ENCODE peak calls at places on chromosome 18, in nine cellular contexts. S, R, A, C, G, V, O, K and J are unnamed samples.

GRCh38 chr18:78934003-78934402 is 45.6 kb upstream of the SALL3 start:
- DNase-seq in S (no peak), R (no peak), A (no peak), C (no peak), G (peak), V (no peak), O (no peak), K (no peak), J (no peak)

GRCh38 chr18:79382681-79383387 is 12.9 kb upstream of the NFATC1 start:
- DNase-seq in S (no peak), R (no peak), A (peak), C (no peak), G (peak), V (no peak), O (no peak), K (no peak), J (no peak)

GRCh38 chr18:69495338-69495737 is 94.7 kb downstream of the DOK6 start:
- DNase-seq in S (no peak), R (no peak), A (no peak), C (no peak), G (no peak), V (no peak), O (no peak), K (no peak), J (no peak)

GRCh38 chr18:63155910-63156773 is 163.4 kb downstream of the BCL2 start:
- DNase-seq in S (no peak), R (no peak), A (no peak), C (no peak), G (no peak), V (no peak), O (no peak), K (no peak), J (no peak)

GRCh38 chr18:61892683-61893303 is at the start of gene RNF152:
- DNase-seq in S (peak), R (peak), A (peak), C (peak), G (peak), V (peak), O (peak), K (peak), J (no peak)

GRCh38 chr18:21727740-21728139 is 12.9 kb upstream of the MIB1 start:
- DNase-seq in S (no peak), R (no peak), A (no peak), C (peak), G (no peak), V (no peak), O (no peak), K (no peak), J (no peak)

GRCh38 chr18:45856526-45856925 is 31.1 kb downstream of the SIGLEC15 start:
- DNase-seq in S (no peak), R (no peak), A (no peak), C (no peak), G (no peak), V (no peak), O (no peak), K (no peak), J (no peak)

GRCh38 chr18:32974421-32975165 is 201.8 kb upstream of the KLHL14 start:
- DNase-seq in S (no peak), R (no peak), A (no peak), C (no peak), G (no peak), V (no peak), O (no peak), K (no peak), J (no peak)

GRCh38 chr18:40911582-40912254 is 1043.3 kb upstream of the PIK3C3 start:
- DNase-seq in S (no peak), R (no peak), A (no peak), C (no peak), G (no peak), V (no peak), O (no peak), K (no peak), J (no peak)

GRCh38 chr18:31723998-31724711 is 36.5 kb downstream of the SLC25A52 start:
- DNase-seq in S (peak), R (no peak), A (peak), C (no peak), G (peak), V (no peak), O (peak), K (no peak), J (no peak)

GRCh38 chr18:74631242-74632087 is 33.8 kb downstream of the ZNF407 start:
- DNase-seq in S (no peak), R (peak), A (no peak), C (no peak), G (no peak), V (no peak), O (peak), K (no peak), J (no peak)

GRCh38 chr18:33051397-33051796 is 278.6 kb upstream of the KLHL14 start:
- DNase-seq in S (no peak), R (no peak), A (no peak), C (peak), G (no peak), V (no peak), O (no peak), K (no peak), J (no peak)

GRCh38 chr18:34976899-34977786 is 64.1 kb upstream of the MAPRE2 start:
- DNase-seq in S (peak), R (peak), A (peak), C (peak), G (peak), V (peak), O (peak), K (peak), J (peak)

GRCh38 chr18:23827681-23828080 is 138.4 kb downstream of the LAMA3 start:
- DNase-seq in S (no peak), R (no peak), A (no peak), C (no peak), G (no peak), V (no peak), O (no peak), K (peak), J (no peak)

GRCh38 chr18:43180814-43181213 is 65.3 kb upstream of the RIT2 start:
- DNase-seq in S (no peak), R (no peak), A (no peak), C (no peak), G (no peak), V (no peak), O (no peak), K (no peak), J (no peak)

GRCh38 chr18:76058146-76058545 is 436.9 kb downstream of the ZNF516 start:
- DNase-seq in S (no peak), R (no peak), A (no peak), C (no peak), G (no peak), V (no peak), O (no peak), K (peak), J (no peak)

GRCh38 chr18:47679864-47680263 is 250.6 kb downstream of the SMAD2 start:
- DNase-seq in S (no peak), R (no peak), A (no peak), C (no peak), G (no peak), V (no peak), O (no peak), K (no peak), J (no peak)

GRCh38 chr18:13584826-13585225 is 141.5 kb downstream of the FAM210A start:
- DNase-seq in S (no peak), R (no peak), A (no peak), C (no peak), G (no peak), V (no peak), O (no peak), K (no peak), J (no peak)

GRCh38 chr18:2459886-2460285 is 111.4 kb downstream of the METTL4 start:
- DNase-seq in S (no peak), R (no peak), A (no peak), C (no peak), G (no peak), V (no peak), O (no peak), K (no peak), J (no peak)

GRCh38 chr18:49878567-49878966 is 65.2 kb upstream of the ACAA2 start:
- DNase-seq in S (no peak), R (peak), A (no peak), C (no peak), G (no peak), V (no peak), O (no peak), K (no peak), J (no peak)

GRCh38 chr18:9823805-9824473 is 61.8 kb upstream of the TXNDC2 start:
- DNase-seq in S (no peak), R (no peak), A (peak), C (no peak), G (no peak), V (no peak), O (no peak), K (peak), J (no peak)

GRCh38 chr18:22044474-22045220 is 124.7 kb upstream of the GATA6 start:
- DNase-seq in S (no peak), R (no peak), A (no peak), C (peak), G (no peak), V (no peak), O (no peak), K (no peak), J (no peak)

GRCh38 chr18:3029215-3029972 is 16.4 kb upstream of the LPIN2 start:
- DNase-seq in S (no peak), R (peak), A (no peak), C (peak), G (no peak), V (no peak), O (no peak), K (no peak), J (no peak)

GRCh38 chr18:65436430-65436829 is 314.4 kb upstream of the CDH7 start:
- DNase-seq in S (no peak), R (no peak), A (no peak), C (no peak), G (no peak), V (no peak), O (no peak), K (no peak), J (no peak)

GRCh38 chr18:79587298-79588125 is 92.1 kb upstream of the CTDP1 start:
- DNase-seq in S (peak), R (no peak), A (peak), C (no peak), G (peak), V (no peak), O (peak), K (no peak), J (no peak)

GRCh38 chr18:48073231-48073930 is 142.9 kb upstream of the SMAD2 start:
- DNase-seq in S (no peak), R (no peak), A (no peak), C (no peak), G (no peak), V (peak), O (no peak), K (no peak), J (no peak)

GRCh38 chr18:71784777-71785176 is 759.4 kb downstream of the CBLN2 start:
- DNase-seq in S (no peak), R (no peak), A (no peak), C (peak), G (no peak), V (no peak), O (no peak), K (no peak), J (no peak)

GRCh38 chr18:10099539-10100140 is 185.8 kb downstream of the VAPA start:
- DNase-seq in S (no peak), R (no peak), A (no peak), C (no peak), G (no peak), V (no peak), O (no peak), K (no peak), J (no peak)

GRCh38 chr18:13374468-13375301 is 156.1 kb downstream of the LDLRAD4 start:
- DNase-seq in S (no peak), R (no peak), A (peak), C (no peak), G (no peak), V (no peak), O (no peak), K (peak), J (no peak)

GRCh38 chr18:41396211-41396610 is 558.8 kb upstream of the PIK3C3 start:
- DNase-seq in S (no peak), R (no peak), A (no peak), C (peak), G (no peak), V (no peak), O (no peak), K (no peak), J (no peak)

GRCh38 chr18:50356036-50356945 is 18.6 kb upstream of the SKA1 start:
- DNase-seq in S (no peak), R (no peak), A (no peak), C (no peak), G (no peak), V (no peak), O (no peak), K (no peak), J (no peak)

GRCh38 chr18:58241877-58242276 is 197.9 kb downstream of the NEDD4L start:
- DNase-seq in S (no peak), R (no peak), A (no peak), C (no peak), G (no peak), V (no peak), O (no peak), K (peak), J (no peak)

GRCh38 chr18:58239879-58240278 is 195.9 kb downstream of the NEDD4L start:
- DNase-seq in S (no peak), R (no peak), A (no peak), C (no peak), G (no peak), V (no peak), O (no peak), K (peak), J (no peak)

GRCh38 chr18:58242435-58242834 is 198.4 kb downstream of the NEDD4L start:
- DNase-seq in S (no peak), R (no peak), A (no peak), C (no peak), G (no peak), V (no peak), O (no peak), K (peak), J (no peak)

GRCh38 chr18:58242978-58243377 is 199.0 kb downstream of the NEDD4L start:
- DNase-seq in S (no peak), R (no peak), A (no peak), C (no peak), G (no peak), V (no peak), O (no peak), K (peak), J (no peak)

GRCh38 chr18:58241026-58241679 is 197.1 kb downstream of the NEDD4L start:
- DNase-seq in S (no peak), R (no peak), A (no peak), C (no peak), G (no peak), V (no peak), O (no peak), K (peak), J (no peak)
- H3K27ac ChIP-seq in S (no peak), R (no peak), A (peak), C (no peak), G (no peak), V (no peak), O (no peak), K (no peak), J (no peak)

GRCh38 chr18:26386002-26386401 is 159.8 kb downstream of the TAF4B start:
- DNase-seq in S (no peak), R (no peak), A (no peak), C (peak), G (no peak), V (no peak), O (peak), K (no peak), J (no peak)
- H3K27ac ChIP-seq in S (peak), R (no peak), A (no peak), C (peak), G (no peak), V (no peak), O (peak), K (no peak), J (no peak)

DNA sequence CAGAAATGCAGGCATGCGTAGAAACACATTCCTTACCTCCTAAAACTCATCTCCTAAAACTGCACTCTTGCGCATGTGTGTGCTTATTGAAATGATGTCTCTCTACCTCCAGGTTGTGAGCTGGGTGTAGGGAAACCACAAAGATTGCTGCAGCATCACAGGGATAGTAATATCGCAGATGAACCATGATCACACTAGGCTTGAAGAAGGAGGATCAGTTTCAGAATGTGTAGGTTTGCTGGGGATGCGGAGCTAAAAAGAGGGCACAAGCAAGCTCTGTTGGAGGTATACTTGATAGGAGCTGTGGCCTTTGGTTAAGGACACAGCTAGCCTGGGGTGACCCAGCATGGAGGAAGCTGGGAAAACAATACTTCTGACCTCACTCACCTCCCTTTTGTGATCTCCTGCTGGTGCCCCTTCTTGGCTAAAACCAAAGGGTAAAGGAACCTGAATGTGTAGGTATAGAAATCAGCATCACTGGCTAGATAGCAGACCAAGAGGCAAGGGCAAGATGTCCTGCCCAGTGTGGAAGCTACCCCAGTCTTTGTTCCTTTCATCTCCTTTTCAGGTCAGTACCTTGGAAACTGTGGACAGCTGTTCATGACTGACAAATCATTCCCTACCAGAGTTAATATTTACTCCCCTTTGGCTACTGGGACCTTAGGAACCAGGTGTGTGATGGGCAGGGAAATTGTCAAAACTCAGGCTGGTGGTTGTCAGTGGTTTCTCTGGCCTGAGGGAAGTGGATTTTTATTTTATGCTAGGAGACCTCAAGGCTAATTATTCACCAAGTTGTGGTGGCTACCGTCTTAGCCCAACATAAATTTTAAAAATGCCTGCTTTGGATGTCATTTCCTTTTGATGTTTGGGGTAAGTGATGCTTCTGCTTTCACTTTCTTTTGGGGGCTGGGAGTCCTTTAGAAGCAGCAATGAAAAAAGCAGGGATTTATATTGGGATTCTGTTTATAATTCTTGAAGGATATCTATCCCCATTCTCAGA is 119.0 kb downstream of the SETBP1 start:
- DNase-seq in S (no peak), R (no peak), A (no peak), C (no peak), G (no peak), V (no peak), O (no peak), K (no peak), J (no peak)
- H3K27ac ChIP-seq in S (no peak), R (no peak), A (peak), C (peak), G (no peak), V (no peak), O (no peak), K (peak), J (no peak)

GRCh38 chr18:8704361-8705279 is 736 bp upstream of the MTCL1 start:
- DNase-seq in S (peak), R (peak), A (peak), C (peak), G (peak), V (peak), O (peak), K (peak), J (peak)

GRCh38 chr18:8705941-8706544 is 687 bp downstream of the MTCL1 start:
- DNase-seq in S (no peak), R (peak), A (peak), C (peak), G (no peak), V (peak), O (peak), K (peak), J (peak)

GRCh38 chr18:8706545-8706980 is 1.2 kb downstream of the MTCL1 start:
- DNase-seq in S (no peak), R (peak), A (peak), C (no peak), G (no peak), V (peak), O (peak), K (no peak), J (no peak)

GRCh38 chr18:8703781-8704301 is 1.5 kb upstream of the MTCL1 start:
- DNase-seq in S (no peak), R (no peak), A (peak), C (no peak), G (no peak), V (no peak), O (peak), K (no peak), J (no peak)

DNA sequence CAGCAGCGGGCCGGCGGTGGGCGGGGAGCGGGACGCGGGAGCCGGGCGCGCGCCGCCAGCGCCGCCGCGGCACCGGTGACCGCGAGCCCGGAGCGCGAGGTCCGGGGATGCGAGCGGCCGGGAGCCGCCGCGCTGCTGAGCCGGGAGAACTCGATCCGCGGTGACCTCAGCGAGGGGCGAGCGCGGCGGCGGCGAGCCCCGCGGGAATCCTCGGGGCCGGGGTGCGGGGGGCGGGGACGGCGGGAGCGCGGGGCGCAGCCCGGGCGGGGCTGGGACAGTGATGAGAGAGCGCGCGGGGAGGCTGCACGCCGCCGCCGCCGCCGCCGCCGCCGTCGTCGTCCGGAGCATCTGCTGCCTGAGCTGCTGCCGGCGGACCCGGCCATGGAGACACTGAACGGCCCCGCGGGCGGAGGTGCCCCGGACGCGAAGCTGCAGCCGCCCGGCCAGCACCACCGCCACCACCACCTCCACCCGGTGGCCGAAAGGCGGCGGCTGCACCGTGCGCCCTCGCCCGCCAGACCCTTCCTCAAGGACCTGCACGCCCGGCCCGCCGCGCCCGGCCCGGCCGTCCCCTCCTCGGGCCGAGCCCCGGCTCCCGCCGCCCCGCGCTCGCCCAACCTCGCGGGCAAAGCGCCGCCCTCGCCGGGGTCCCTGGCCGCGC is at the start of gene MTCL1:
- DNase-seq in S (peak), R (peak), A (peak), C (no peak), G (peak), V (peak), O (peak), K (peak), J (no peak)
- H3K27ac ChIP-seq in S (peak), R (peak), A (peak), C (peak), G (peak), V (no peak), O (peak), K (peak), J (peak)

GRCh38 chr18:25233582-25234362 is 118.2 kb downstream of the ZNF521 start:
- DNase-seq in S (no peak), R (peak), A (no peak), C (no peak), G (no peak), V (no peak), O (no peak), K (no peak), J (no peak)
- H3K27ac ChIP-seq in S (peak), R (no peak), A (peak), C (no peak), G (no peak), V (no peak), O (peak), K (peak), J (no peak)